ENCODE peak calls at places on chromosomes 16 and 17, in five cellular contexts. One of them, this sample, is unnamed. For H3K9me3, the result is how much of the 10 kb centered on the place peaks cover.

GRCh38 chr16:50318796-50319578 is 49.8 kb downstream of the BRD7 start:
- DNase-seq in CD4-positive, CD25-positive, alpha-beta regulatory T cell: peak
- DNase-seq in IMR-90: no peak
- DNase-seq in left ventricle myocardium inferior: no peak
- DNase-seq in ovary: no peak
- DNase-seq in this sample: no peak

GRCh38 chr16:70805787-70806186 is 4.8 kb upstream of the VAC14 start:
- DNase-seq in ovary: no peak
- DNase-seq in IMR-90: peak
- DNase-seq in CD4-positive, CD25-positive, alpha-beta regulatory T cell: no peak
- DNase-seq in left ventricle myocardium inferior: no peak
- DNase-seq in this sample: no peak

GRCh38 chr17:27217631-27218030 is 76.3 kb upstream of the WSB1 start:
- DNase-seq in CD4-positive, CD25-positive, alpha-beta regulatory T cell: no peak
- DNase-seq in IMR-90: no peak
- DNase-seq in left ventricle myocardium inferior: no peak
- DNase-seq in ovary: no peak
- DNase-seq in this sample: no peak

GRCh38 chr16:51937771-51938170 is 609.2 kb downstream of the TOX3 start:
- DNase-seq in ovary: no peak
- DNase-seq in IMR-90: no peak
- DNase-seq in CD4-positive, CD25-positive, alpha-beta regulatory T cell: no peak
- DNase-seq in left ventricle myocardium inferior: no peak
- DNase-seq in this sample: no peak

GRCh38 chr16:83002351-83003334 is 375.9 kb downstream of the CDH13 start:
- DNase-seq in IMR-90: peak
- DNase-seq in CD4-positive, CD25-positive, alpha-beta regulatory T cell: no peak
- DNase-seq in left ventricle myocardium inferior: no peak
- DNase-seq in ovary: no peak
- DNase-seq in this sample: no peak

GRCh38 chr17:80108321-80108971 is 7.1 kb downstream of the GAA start:
- DNase-seq in CD4-positive, CD25-positive, alpha-beta regulatory T cell: no peak
- DNase-seq in IMR-90: no peak
- DNase-seq in ovary: peak
- DNase-seq in left ventricle myocardium inferior: no peak
- DNase-seq in this sample: peak

GRCh38 chr16:51048544-51048943 is 102.5 kb downstream of the SALL1 start:
- DNase-seq in IMR-90: peak
- DNase-seq in CD4-positive, CD25-positive, alpha-beta regulatory T cell: no peak
- DNase-seq in ovary: no peak
- DNase-seq in left ventricle myocardium inferior: no peak
- DNase-seq in this sample: no peak

GRCh38 chr17:10821062-10821461 is 16.8 kb downstream of the PIRT start:
- DNase-seq in ovary: no peak
- DNase-seq in CD4-positive, CD25-positive, alpha-beta regulatory T cell: no peak
- DNase-seq in left ventricle myocardium inferior: no peak
- DNase-seq in IMR-90: no peak
- DNase-seq in this sample: no peak

GRCh38 chr17:82713015-82713723 is 3.3 kb upstream of the FN3KRP start:
- DNase-seq in IMR-90: no peak
- DNase-seq in ovary: no peak
- DNase-seq in CD4-positive, CD25-positive, alpha-beta regulatory T cell: no peak
- DNase-seq in left ventricle myocardium inferior: no peak
- DNase-seq in this sample: no peak

DNA sequence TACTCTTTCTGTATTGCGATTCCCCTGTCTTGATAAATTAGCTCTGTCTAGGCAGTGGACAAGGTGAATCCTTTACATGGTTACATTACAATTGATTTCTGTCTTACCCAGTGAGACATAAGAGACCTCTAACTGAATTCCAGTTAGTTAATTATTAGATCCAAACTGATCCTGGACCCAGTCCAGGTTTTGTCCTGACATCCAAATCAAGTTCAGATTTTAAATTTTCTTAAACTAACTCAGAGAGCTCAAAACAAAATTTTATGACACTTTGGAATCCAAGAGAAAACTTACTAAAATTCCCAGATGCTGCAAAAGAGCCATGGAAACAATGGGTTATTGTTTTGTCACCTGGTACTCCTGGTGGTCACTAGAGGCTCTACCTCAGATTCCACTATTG is 2166.6 kb downstream of the TP53TG3F start:
- DNase-seq in IMR-90: no peak
- DNase-seq in CD4-positive, CD25-positive, alpha-beta regulatory T cell: no peak
- DNase-seq in ovary: no peak
- DNase-seq in left ventricle myocardium inferior: no peak
- DNase-seq in this sample: no peak
- H3K9me3 ChIP-seq in IMR-90: under half
- H3K9me3 ChIP-seq in CD4-positive, CD25-positive, alpha-beta regulatory T cell: under half
- H3K9me3 ChIP-seq in ovary: under half
- H3K9me3 ChIP-seq in left ventricle myocardium inferior: under half
- H3K9me3 ChIP-seq in this sample: under half

GRCh38 chr16:68575082-68575481 is 36.0 kb downstream of the ZFP90 start:
- DNase-seq in CD4-positive, CD25-positive, alpha-beta regulatory T cell: no peak
- DNase-seq in left ventricle myocardium inferior: no peak
- DNase-seq in IMR-90: no peak
- DNase-seq in ovary: no peak
- DNase-seq in this sample: no peak

GRCh38 chr16:68577352-68577853 is 38.3 kb downstream of the ZFP90 start:
- DNase-seq in IMR-90: no peak
- DNase-seq in left ventricle myocardium inferior: no peak
- DNase-seq in ovary: no peak
- DNase-seq in CD4-positive, CD25-positive, alpha-beta regulatory T cell: no peak
- DNase-seq in this sample: no peak

GRCh38 chr16:68574479-68574878 is 35.4 kb downstream of the ZFP90 start:
- DNase-seq in left ventricle myocardium inferior: no peak
- DNase-seq in IMR-90: no peak
- DNase-seq in CD4-positive, CD25-positive, alpha-beta regulatory T cell: no peak
- DNase-seq in ovary: no peak
- DNase-seq in this sample: no peak
- H3K9me3 ChIP-seq in left ventricle myocardium inferior: half or more
- H3K9me3 ChIP-seq in IMR-90: half or more
- H3K9me3 ChIP-seq in CD4-positive, CD25-positive, alpha-beta regulatory T cell: half or more
- H3K9me3 ChIP-seq in ovary: under half
- H3K9me3 ChIP-seq in this sample: under half

DNA sequence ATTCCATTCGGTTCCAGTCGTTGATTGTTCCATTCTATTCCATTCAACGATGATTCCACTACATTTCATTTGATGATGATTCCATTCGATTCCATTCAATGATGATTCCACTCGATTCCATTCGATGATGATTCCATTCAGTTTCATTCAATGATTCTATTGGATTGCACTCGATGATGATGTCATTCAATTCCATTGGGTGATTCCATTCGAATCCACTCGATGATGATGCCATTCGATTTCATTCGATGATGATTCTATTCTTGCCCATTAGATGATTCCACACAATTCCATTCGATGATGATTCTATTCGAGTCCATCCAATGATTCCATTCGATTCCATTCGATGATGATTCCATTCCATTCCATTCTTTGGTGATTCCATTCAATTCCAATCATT is 1283.7 kb downstream of the TP53TG3F start:
- DNase-seq in left ventricle myocardium inferior: no peak
- DNase-seq in CD4-positive, CD25-positive, alpha-beta regulatory T cell: no peak
- DNase-seq in ovary: no peak
- DNase-seq in IMR-90: no peak
- DNase-seq in this sample: no peak
- H3K9me3 ChIP-seq in left ventricle myocardium inferior: half or more
- H3K9me3 ChIP-seq in CD4-positive, CD25-positive, alpha-beta regulatory T cell: under half
- H3K9me3 ChIP-seq in ovary: under half
- H3K9me3 ChIP-seq in IMR-90: under half
- H3K9me3 ChIP-seq in this sample: under half

GRCh38 chr16:35744084-35744483 is 2284.7 kb downstream of the TP53TG3F start:
- DNase-seq in CD4-positive, CD25-positive, alpha-beta regulatory T cell: no peak
- DNase-seq in IMR-90: no peak
- DNase-seq in ovary: no peak
- DNase-seq in left ventricle myocardium inferior: no peak
- DNase-seq in this sample: no peak

GRCh38 chr16:35745191-35745590 is 2285.8 kb downstream of the TP53TG3F start:
- DNase-seq in left ventricle myocardium inferior: no peak
- DNase-seq in IMR-90: no peak
- DNase-seq in CD4-positive, CD25-positive, alpha-beta regulatory T cell: no peak
- DNase-seq in ovary: no peak
- DNase-seq in this sample: no peak

GRCh38 chr16:35744716-35745115 is 2285.3 kb downstream of the TP53TG3F start:
- DNase-seq in ovary: no peak
- DNase-seq in IMR-90: no peak
- DNase-seq in left ventricle myocardium inferior: no peak
- DNase-seq in CD4-positive, CD25-positive, alpha-beta regulatory T cell: no peak
- DNase-seq in this sample: no peak

GRCh38 chr16:35741546-35741945 is 2282.1 kb downstream of the TP53TG3F start:
- DNase-seq in CD4-positive, CD25-positive, alpha-beta regulatory T cell: no peak
- DNase-seq in IMR-90: no peak
- DNase-seq in left ventricle myocardium inferior: no peak
- DNase-seq in ovary: no peak
- DNase-seq in this sample: no peak

DNA sequence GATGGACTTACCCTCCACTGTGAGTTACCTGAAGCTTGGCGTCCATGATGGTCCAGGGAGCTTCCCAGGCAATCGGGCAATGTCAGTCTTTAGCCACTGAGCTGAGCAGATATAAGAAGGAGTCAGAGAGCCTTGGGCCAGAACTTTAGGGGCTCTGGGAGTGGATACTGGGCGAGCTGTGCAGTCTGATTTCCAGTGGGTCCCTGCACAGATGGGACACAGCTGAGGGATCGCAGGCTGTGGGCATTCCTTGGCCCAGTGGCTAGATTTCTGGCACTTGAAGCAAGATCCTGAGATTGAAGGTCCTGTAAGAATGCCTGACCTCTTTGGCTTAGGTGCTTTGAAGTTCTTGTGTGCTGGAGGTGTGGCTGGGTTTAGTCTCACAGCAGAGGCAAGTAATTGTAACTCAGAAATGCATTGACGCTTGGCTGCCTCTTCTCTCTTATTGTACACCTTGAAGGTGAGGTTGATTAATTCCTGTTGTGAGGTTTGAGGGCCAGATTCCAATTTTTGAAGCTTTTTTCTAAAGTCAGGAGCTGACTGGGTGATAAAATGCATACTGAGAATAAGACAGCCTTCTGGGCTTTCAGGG is 2283.8 kb downstream of the TP53TG3F start:
- DNase-seq in ovary: no peak
- DNase-seq in left ventricle myocardium inferior: no peak
- DNase-seq in IMR-90: no peak
- DNase-seq in CD4-positive, CD25-positive, alpha-beta regulatory T cell: no peak
- DNase-seq in this sample: no peak
- H3K9me3 ChIP-seq in ovary: under half
- H3K9me3 ChIP-seq in left ventricle myocardium inferior: under half
- H3K9me3 ChIP-seq in IMR-90: under half
- H3K9me3 ChIP-seq in CD4-positive, CD25-positive, alpha-beta regulatory T cell: half or more
- H3K9me3 ChIP-seq in this sample: under half

This sample was measured in RWPE2.